ENCODE peak calls at places on chromosome 3, in four cellular contexts. D is iPS-NIHi11, P is substantia nigra, J is HCEC 1CT. E is an unnamed sample.

GRCh38 chr3:106518516-106518915 is 649.7 kb upstream of the CBLB start:
- DNase-seq in D (no peak), P (no peak), J (peak; percentile 67), E (no peak)

GRCh38 chr3:138458774-138459499 is 24.5 kb downstream of the ESYT3 start:
- DNase-seq in D (no peak), P (no peak), J (no peak), E (no peak)

GRCh38 chr3:19967208-19967607 is 20.3 kb downstream of the RAB5A start:
- DNase-seq in D (no peak), P (no peak), J (no peak), E (no peak)

GRCh38 chr3:170858599-170858998 is 11.4 kb downstream of the RPL22L1 start:
- DNase-seq in D (no peak), P (no peak), J (no peak), E (no peak)

GRCh38 chr3:9955067-9955502 is 2.9 kb upstream of the PRRT3 start:
- DNase-seq in D (peak; percentile 70), P (no peak), J (no peak), E (no peak)

GRCh38 chr3:69385723-69386483 is at the start of gene FRMD4B:
- DNase-seq in D (peak; percentile 71), P (peak; percentile 92), J (no peak), E (peak; percentile 92)

GRCh38 chr3:65030847-65031463 is 343.2 kb upstream of the ADAMTS9 start:
- DNase-seq in D (no peak), P (no peak), J (peak; percentile 70), E (no peak)

GRCh38 chr3:25037049-25037547 is 391.0 kb upstream of the RARB start:
- DNase-seq in D (no peak), P (no peak), J (no peak), E (no peak)

GRCh38 chr3:194884649-194885315 is 199.1 kb downstream of the FAM43A start:
- DNase-seq in D (no peak), P (no peak), J (no peak), E (no peak)

GRCh38 chr3:172057059-172057458 is 17.7 kb downstream of the FNDC3B start:
- DNase-seq in D (no peak), P (no peak), J (no peak), E (no peak)

GRCh38 chr3:127606981-127607595 is 8.9 kb downstream of the MCM2 start:
- DNase-seq in D (no peak), P (no peak), J (no peak), E (no peak)

GRCh38 chr3:103690536-103690935 is 1255.7 kb downstream of the ZPLD1 start:
- DNase-seq in D (no peak), P (no peak), J (no peak), E (no peak)

GRCh38 chr3:192079098-192079497 is 618.1 kb downstream of the PYDC2 start:
- DNase-seq in D (no peak), P (no peak), J (no peak), E (no peak)

GRCh38 chr3:52456169-52456799 is 880 bp downstream of the NISCH start:
- DNase-seq in D (peak; percentile 65), P (no peak), J (no peak), E (no peak)

GRCh38 chr3:189278211-189278610 is 106.4 kb downstream of the TPRG1 start:
- DNase-seq in D (no peak), P (no peak), J (no peak), E (no peak)

GRCh38 chr3:184257083-184257915 is 4.1 kb downstream of the CAMK2N2 start:
- DNase-seq in D (no peak), P (no peak), J (no peak), E (peak; percentile 34)

GRCh38 chr3:147864754-147865354 is 455.7 kb downstream of the ZIC1 start:
- DNase-seq in D (no peak), P (no peak), J (no peak), E (no peak)

GRCh38 chr3:149621218-149622005 is 36.4 kb downstream of the WWTR1 start:
- DNase-seq in D (no peak), P (no peak), J (peak; percentile 89), E (no peak)